ENCODE peak calls at places on chromosomes 12 and 14, in nine cellular contexts. Q is adrenal gland, S is uterus, K is Peyer's patch, C is ovary, O is HCT116, X is A549, U is lower leg skin, P is GM12892. R is an unnamed sample.

GRCh38 chr12:108567388-108567787 is 5.0 kb downstream of the ISCU start:
- DNase-seq in P (no peak), O (no peak), Q (no peak), U (no peak), K (no peak), C (no peak), S (no peak), X (no peak), R (no peak)

GRCh38 chr12:113136128-113136989 is 798 bp upstream of the RASAL1 start:
- DNase-seq in C (no peak), Q (peak), O (peak), U (no peak), S (no peak), K (no peak), P (peak), X (no peak), R (peak)

GRCh38 chr14:68757618-68758081 is 35.2 kb downstream of the ZFP36L1 start:
- DNase-seq in Q (no peak), K (no peak), S (no peak), O (no peak), U (no peak), P (no peak), C (no peak), X (no peak), R (peak)

GRCh38 chr12:70628701-70629480 is 8.3 kb downstream of the PTPRB start:
- DNase-seq in K (no peak), P (no peak), U (no peak), C (no peak), O (no peak), X (no peak), Q (no peak), S (no peak), R (no peak)

GRCh38 chr14:97946291-97946690 is 1149.1 kb downstream of the VRK1 start:
- DNase-seq in P (no peak), Q (no peak), U (no peak), S (no peak), C (no peak), K (no peak), O (no peak), X (no peak), R (no peak)

GRCh38 chr14:103019827-103020226 is 37.5 kb downstream of the CDC42BPB start:
- DNase-seq in Q (no peak), K (peak), O (no peak), C (no peak), X (no peak), P (no peak), S (no peak), U (peak), R (no peak)

GRCh38 chr12:104288635-104289258 is 14.8 kb upstream of the EID3 start:
- DNase-seq in C (peak), Q (peak), P (peak), K (peak), U (peak), S (peak), X (peak), O (peak), R (peak)

GRCh38 chr14:59690426-59690825 is 113.8 kb upstream of the CCDC175 start:
- DNase-seq in P (no peak), Q (no peak), K (no peak), C (no peak), O (no peak), X (no peak), S (no peak), U (no peak), R (no peak)

GRCh38 chr12:108804361-108804949 is 52.9 kb downstream of the SSH1 start:
- DNase-seq in U (no peak), C (peak), Q (no peak), P (no peak), K (peak), S (peak), X (no peak), O (no peak), R (no peak)

GRCh38 chr12:87363497-87364084 is 665.6 kb downstream of the C12orf50 start:
- DNase-seq in Q (no peak), K (no peak), P (no peak), C (no peak), S (no peak), O (no peak), X (no peak), U (no peak), R (no peak)

GRCh38 chr14:53004976-53005375 is 54.1 kb upstream of the FERMT2 start:
- DNase-seq in P (no peak), X (no peak), K (no peak), O (no peak), S (no peak), U (no peak), C (no peak), Q (no peak), R (no peak)

GRCh38 chr12:75900781-75901254 is 130.8 kb downstream of the PHLDA1 start:
- DNase-seq in S (no peak), X (no peak), O (no peak), K (no peak), Q (no peak), U (no peak), C (no peak), P (no peak), R (no peak)

GRCh38 chr14:99930420-99931274 is 134.6 kb upstream of the EVL start:
- DNase-seq in P (peak), K (no peak), O (no peak), U (no peak), C (no peak), X (no peak), S (no peak), Q (no peak), R (peak)

GRCh38 chr12:13564266-13564810 is 367.8 kb downstream of the EMP1 start:
- DNase-seq in P (no peak), U (no peak), O (no peak), C (no peak), X (no peak), Q (no peak), S (no peak), K (no peak), R (no peak)

DNA sequence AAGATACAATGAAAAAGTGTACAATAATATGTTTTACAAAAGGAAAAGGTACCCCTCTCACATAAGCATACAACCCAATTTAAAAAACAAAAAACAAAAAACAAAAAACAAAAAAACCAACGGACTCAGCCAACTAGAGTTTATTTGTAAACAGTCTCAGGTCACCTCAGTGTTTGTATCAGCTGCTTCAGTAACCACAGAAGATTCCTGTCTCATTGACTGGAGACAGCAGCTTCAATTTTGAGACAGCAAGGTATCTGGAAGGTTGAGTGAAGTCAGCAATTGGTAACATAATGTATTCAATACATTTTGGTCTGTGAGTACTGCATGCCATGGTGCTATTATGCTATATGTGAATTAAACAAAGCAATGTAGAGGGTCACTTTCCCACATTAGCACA is 201.7 kb downstream of the AKAP6 start:
- DNase-seq in S (no peak), X (no peak), K (no peak), P (no peak), C (no peak), O (no peak), U (no peak), Q (no peak), R (no peak)
- TF ChIP-seq POLR2A in S (no peak), X (no peak), K (no peak), P (no peak), C (no peak), O (no peak), U (no peak), Q (no peak), R (no peak)

DNA sequence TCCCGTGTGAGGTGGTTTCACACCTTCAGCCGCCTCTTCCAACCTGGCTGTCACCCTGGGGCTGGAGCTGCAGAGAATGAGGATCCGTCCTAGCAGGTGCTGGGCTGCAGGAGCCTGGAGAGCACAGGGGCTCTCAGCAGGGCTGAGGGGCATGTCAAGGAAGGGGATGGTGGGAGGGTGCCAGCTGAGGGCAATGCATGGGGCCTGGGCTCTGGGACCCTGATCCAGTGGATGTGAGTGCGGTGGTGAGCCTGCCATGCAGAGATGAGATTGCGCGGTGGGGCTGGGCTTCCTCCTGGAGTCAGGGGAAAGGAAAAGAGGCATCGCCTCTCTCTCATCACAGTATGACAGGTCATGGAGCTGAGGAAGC is 31.5 kb downstream of the ANAPC7 start:
- DNase-seq in U (no peak), O (no peak), S (no peak), K (no peak), Q (no peak), X (no peak), P (no peak), C (no peak), R (no peak)
- TF ChIP-seq POLR2A in U (no peak), O (no peak), S (no peak), K (no peak), Q (no peak), X (no peak), P (no peak), C (no peak), R (no peak)

GRCh38 chr14:93115920-93116675 is at the start of gene ITPK1:
- DNase-seq in C (peak), K (peak), P (peak), S (peak), U (no peak), Q (peak), X (peak), O (no peak), R (peak)

GRCh38 chr14:93114068-93114710 is 1.5 kb downstream of the ITPK1 start:
- DNase-seq in C (no peak), U (no peak), Q (peak), P (no peak), X (no peak), S (no peak), K (peak), O (no peak), R (peak)

GRCh38 chr14:93114713-93115068 is 1.0 kb downstream of the ITPK1 start:
- DNase-seq in X (no peak), S (peak), C (peak), Q (peak), O (no peak), K (peak), P (no peak), U (no peak), R (peak)

GRCh38 chr14:93116676-93117200 is 1.0 kb upstream of the ITPK1 start:
- DNase-seq in X (no peak), Q (peak), U (no peak), K (no peak), O (no peak), C (no peak), S (no peak), P (no peak), R (peak)

DNA sequence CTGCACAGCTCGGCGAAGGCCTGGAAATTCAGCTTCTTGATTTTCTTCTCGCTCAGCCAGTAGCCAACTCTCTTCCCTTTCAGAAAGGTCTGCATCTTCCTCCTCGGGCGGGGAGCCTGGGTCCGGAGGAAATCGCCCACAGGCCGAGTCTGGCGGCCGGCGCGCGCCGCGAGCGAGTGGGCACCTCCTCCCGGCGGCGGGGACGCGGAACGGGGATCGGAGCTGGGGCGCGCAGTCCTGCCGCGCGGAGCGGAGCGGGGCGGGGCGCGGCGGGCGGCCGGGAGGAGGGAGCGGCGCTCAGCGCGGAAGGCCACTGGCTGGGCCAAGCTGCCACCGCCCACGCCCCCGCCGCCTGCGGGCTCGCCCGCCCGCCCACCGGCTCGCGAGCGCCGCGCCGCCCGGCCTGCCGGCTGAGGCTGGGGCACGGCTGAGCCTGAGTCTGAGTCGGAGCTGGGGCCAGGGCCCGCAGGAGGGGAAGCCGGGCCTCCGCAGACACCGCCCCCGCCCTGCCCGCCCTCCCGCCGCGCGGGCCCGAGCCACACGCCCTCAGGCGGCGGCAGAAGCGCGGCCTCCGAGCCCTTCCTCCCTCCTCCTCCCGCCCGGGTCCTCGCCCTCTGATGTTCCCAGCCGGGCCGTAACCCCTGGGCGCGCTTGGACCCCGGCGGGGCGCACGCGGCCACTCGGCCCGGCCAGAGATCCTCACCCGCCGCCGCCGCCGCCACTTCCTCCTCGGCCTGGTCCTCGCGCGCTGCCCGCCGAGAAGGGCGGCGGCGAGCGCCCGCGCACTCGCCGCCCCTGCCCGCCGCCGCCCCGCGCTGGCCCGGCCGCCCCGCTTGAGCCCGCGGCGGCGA is 431 bp downstream of the ITPK1 start:
- DNase-seq in O (peak), K (peak), C (peak), X (peak), P (peak), S (peak), Q (peak), U (peak), R (peak)
- TF ChIP-seq POLR2A in O (no peak), K (peak), C (no peak), X (peak), P (peak), S (peak), Q (peak), U (no peak), R (no peak)

GRCh38 chr14:36320210-36321003 is at the start of gene MBIP:
- DNase-seq in S (peak), O (peak), X (peak), C (peak), P (peak), K (peak), U (peak), Q (peak), R (peak)
- TF ChIP-seq POLR2A in S (peak), O (peak), X (peak), C (no peak), P (peak), K (peak), U (no peak), Q (peak), R (peak)

DNA sequence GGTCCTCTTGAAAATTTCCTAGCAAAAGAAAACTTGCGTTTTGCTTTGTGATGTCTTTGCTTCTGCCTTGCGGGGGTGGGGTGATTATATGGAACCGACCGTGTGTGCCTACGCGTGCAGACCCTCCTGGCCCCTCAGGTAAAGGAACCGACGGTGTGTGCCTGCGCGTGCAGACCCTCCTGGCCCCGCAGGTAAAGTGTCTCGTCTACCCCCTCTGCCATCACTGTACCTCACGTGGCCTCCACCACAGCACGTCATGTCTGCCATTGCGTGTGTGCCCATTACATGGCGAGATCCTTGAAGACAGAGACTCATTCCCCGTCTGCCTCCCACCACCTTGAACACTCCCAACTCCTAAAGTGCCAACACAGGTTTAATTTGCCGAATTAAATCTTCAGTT is 3.6 kb downstream of the GOLGA3 start:
- DNase-seq in P (no peak), U (no peak), X (no peak), K (no peak), Q (no peak), S (no peak), O (no peak), C (no peak), R (no peak)
- TF ChIP-seq POLR2A in P (no peak), U (no peak), X (no peak), K (no peak), Q (no peak), S (no peak), O (no peak), C (no peak), R (no peak)

DNA sequence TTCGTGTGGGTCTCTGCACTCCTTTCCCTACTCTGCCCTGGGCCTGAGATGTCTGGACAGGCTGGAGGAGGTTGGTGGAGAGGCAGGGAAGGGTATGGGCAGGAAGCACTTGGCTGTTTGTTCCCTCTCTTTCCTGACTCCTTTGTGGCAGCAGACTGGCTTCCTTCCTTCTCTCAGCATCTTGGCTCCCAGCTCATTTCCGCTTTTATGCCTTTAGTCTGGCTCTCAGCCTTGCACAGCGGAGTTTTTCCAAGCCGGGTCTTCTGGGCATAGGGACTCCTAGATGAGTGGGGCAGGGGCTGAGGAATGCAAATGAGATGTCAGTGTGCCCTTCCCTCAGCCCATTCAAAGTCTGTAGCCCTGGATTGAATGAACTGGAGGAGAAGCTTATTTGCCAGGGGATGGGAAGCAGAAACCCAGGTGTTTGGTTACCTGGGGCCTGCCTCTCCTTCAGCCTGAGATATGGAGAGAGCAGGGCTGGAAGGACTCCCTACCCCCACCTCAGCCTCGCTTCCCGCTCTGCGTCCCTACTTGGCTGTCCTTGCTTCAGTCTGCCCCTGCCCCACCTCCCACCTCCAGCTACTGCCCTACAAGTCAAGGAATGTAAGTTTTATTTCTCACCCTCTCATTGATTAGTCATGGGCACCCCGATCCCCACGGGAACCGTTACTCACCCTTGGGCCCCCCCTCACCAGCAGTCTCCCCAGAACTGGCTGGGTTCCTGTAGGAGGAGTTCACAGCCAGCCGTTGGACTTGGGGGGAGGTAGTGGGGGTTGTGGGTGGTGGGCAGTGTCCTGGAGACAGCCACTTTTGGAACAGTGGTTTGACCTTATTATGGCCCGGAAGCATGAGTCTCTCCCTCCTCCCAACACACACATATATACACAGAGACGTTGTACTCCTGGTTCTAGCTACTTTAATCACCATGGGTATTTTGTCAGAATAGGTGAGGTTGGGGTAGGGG is 9.3 kb upstream of the ITGA5 start:
- DNase-seq in U (no peak), S (peak), P (no peak), K (no peak), X (no peak), Q (no peak), O (no peak), C (no peak), R (no peak)
- TF ChIP-seq POLR2A in U (no peak), S (no peak), P (no peak), K (no peak), X (no peak), Q (no peak), O (no peak), C (no peak), R (no peak)

DNA sequence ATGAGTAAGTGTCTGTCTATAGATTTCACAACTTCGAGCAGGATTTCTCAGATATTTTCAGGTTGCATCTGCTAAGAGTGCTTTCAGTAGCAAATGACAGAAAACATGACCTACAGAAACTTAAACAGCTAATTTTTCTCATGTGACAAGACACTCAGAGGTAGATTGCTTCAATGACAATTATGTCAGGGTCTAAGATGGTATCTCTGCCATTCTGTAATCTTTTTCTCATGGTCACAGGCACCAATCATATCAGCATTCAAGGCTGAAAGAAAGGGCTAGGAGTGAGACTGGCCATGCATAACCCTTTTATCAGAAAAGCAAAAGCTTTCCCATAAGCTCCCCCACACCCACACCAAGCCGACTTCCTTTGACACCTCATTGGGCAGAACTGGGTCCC is 450.5 kb upstream of the FAR2 start:
- DNase-seq in O (no peak), Q (no peak), X (no peak), S (no peak), C (no peak), K (no peak), P (no peak), U (no peak), R (no peak)
- TF ChIP-seq POLR2A in O (no peak), Q (no peak), X (no peak), S (no peak), C (no peak), K (no peak), P (no peak), U (no peak), R (no peak)

GRCh38 chr12:120534203-120534702 is at the start of gene RNF10:
- DNase-seq in C (peak), P (peak), O (peak), K (peak), U (peak), Q (peak), S (peak), X (peak), R (peak)
- TF ChIP-seq POLR2A in C (peak), P (peak), O (peak), K (peak), U (no peak), Q (peak), S (peak), X (peak), R (peak)

GRCh38 chr12:111436811-111437210 is 31.1 kb downstream of the SH2B3 start:
- DNase-seq in K (no peak), X (no peak), Q (no peak), U (no peak), P (no peak), S (no peak), O (no peak), C (no peak), R (no peak)

GRCh38 chr12:111436266-111436665 is 30.5 kb downstream of the SH2B3 start:
- DNase-seq in O (no peak), S (no peak), C (no peak), P (no peak), K (no peak), Q (no peak), X (no peak), U (no peak), R (no peak)

GRCh38 chr12:111434049-111434448 is 28.3 kb downstream of the SH2B3 start:
- DNase-seq in K (no peak), C (no peak), P (no peak), O (no peak), S (no peak), X (no peak), U (no peak), Q (no peak), R (no peak)

GRCh38 chr12:111435661-111436201 is 30.0 kb downstream of the SH2B3 start:
- DNase-seq in Q (no peak), P (no peak), O (no peak), U (no peak), X (no peak), S (no peak), K (no peak), C (no peak), R (no peak)

GRCh38 chr12:111434680-111435338 is 29.1 kb downstream of the SH2B3 start:
- DNase-seq in U (peak), P (no peak), C (peak), O (no peak), Q (peak), X (no peak), K (no peak), S (peak), R (peak)
- TF ChIP-seq POLR2A in U (no peak), P (no peak), C (no peak), O (no peak), Q (no peak), X (no peak), K (no peak), S (no peak), R (no peak)